ENCODE peak calls at places on chromosomes 16 and 17, in nine cellular contexts. B, F, R, E, T, K, J, L and G are unnamed samples.

GRCh38 chr17:13962716-13963115 is 106.6 kb upstream of the COX10 start:
- DNase-seq in F (no peak), K (no peak), L (no peak), J (no peak), R (no peak), B (no peak), T (no peak), E (no peak), G (no peak)

GRCh38 chr16:64830653-64831052 is 291.2 kb downstream of the CDH11 start:
- DNase-seq in K (no peak), J (no peak), L (no peak), B (peak), F (peak), R (peak), E (no peak), T (peak), G (no peak)

GRCh38 chr16:85486256-85486915 is 126.7 kb upstream of the GSE1 start:
- DNase-seq in J (no peak), R (no peak), L (peak), E (no peak), K (no peak), T (no peak), F (no peak), B (no peak), G (no peak)

GRCh38 chr17:75361344-75361743 is 44.1 kb downstream of the GRB2 start:
- DNase-seq in E (no peak), F (no peak), T (no peak), L (no peak), K (no peak), J (no peak), R (no peak), B (no peak), G (no peak)

GRCh38 chr17:83151442-83152220 is 72.2 kb downstream of the METRNL start:
- DNase-seq in E (no peak), F (peak), R (no peak), B (peak), J (no peak), K (peak), L (no peak), T (no peak), G (no peak)

GRCh38 chr17:77942111-77942988 is 16.2 kb upstream of the TNRC6C start:
- DNase-seq in K (no peak), T (no peak), L (peak), F (no peak), B (no peak), E (no peak), J (peak), R (no peak), G (no peak)

GRCh38 chr17:80760501-80760900 is 215.9 kb downstream of the RPTOR start:
- DNase-seq in E (peak), L (peak), T (no peak), F (no peak), J (no peak), K (peak), B (no peak), R (no peak), G (no peak)

GRCh38 chr17:792277-792676 is 10.1 kb downstream of the MRM3 start:
- DNase-seq in R (no peak), F (no peak), K (peak), J (no peak), T (no peak), L (no peak), E (peak), B (peak), G (no peak)

GRCh38 chr17:51103050-51103449 is 17.6 kb downstream of the SPAG9 start:
- DNase-seq in R (no peak), E (no peak), T (no peak), L (no peak), F (no peak), B (no peak), J (no peak), K (peak), G (no peak)

GRCh38 chr16:26447570-26447969 is 619.2 kb upstream of the C16orf82 start:
- DNase-seq in F (no peak), B (no peak), L (no peak), K (no peak), J (no peak), R (no peak), T (no peak), E (no peak), G (no peak)

GRCh38 chr16:74627506-74628220 is 20.7 kb upstream of the GLG1 start:
- DNase-seq in T (no peak), K (no peak), J (no peak), R (no peak), F (no peak), L (no peak), E (no peak), B (peak), G (no peak)

GRCh38 chr16:80122155-80122554 is 418.6 kb upstream of the DYNLRB2 start:
- DNase-seq in F (peak), E (no peak), J (peak), B (peak), R (no peak), K (no peak), L (no peak), T (no peak), G (no peak)

GRCh38 chr17:72952641-72953313 is 139.7 kb downstream of the SLC39A11 start:
- DNase-seq in F (no peak), R (no peak), K (peak), L (no peak), E (no peak), J (no peak), T (no peak), B (no peak), G (no peak)

GRCh38 chr17:73042809-73043685 is 49.4 kb downstream of the SLC39A11 start:
- DNase-seq in R (no peak), J (no peak), K (no peak), F (no peak), B (peak), T (no peak), L (no peak), E (no peak), G (no peak)

GRCh38 chr17:64262422-64263260 is at the start of gene TEX2:
- DNase-seq in E (peak), R (no peak), L (peak), J (peak), F (no peak), B (no peak), K (peak), T (no peak), G (no peak)

GRCh38 chr17:77325826-77326581 is 185.2 kb downstream of the SEC14L1 start:
- DNase-seq in B (peak), J (peak), F (no peak), T (no peak), K (peak), E (peak), R (no peak), L (no peak), G (no peak)

GRCh38 chr17:47305302-47305923 is 18.3 kb upstream of the EFCAB13 start:
- DNase-seq in L (peak), J (no peak), F (peak), K (peak), E (no peak), B (peak), R (peak), T (peak), G (no peak)

GRCh38 chr17:63476494-63476856 is 386 bp upstream of the ACE start:
- DNase-seq in B (no peak), T (no peak), L (peak), F (no peak), K (peak), J (no peak), E (no peak), R (no peak), G (no peak)

GRCh38 chr16:69501956-69502457 is 63.8 kb upstream of the NFAT5 start:
- DNase-seq in F (no peak), B (no peak), E (no peak), L (no peak), J (no peak), R (no peak), K (no peak), T (no peak), G (no peak)
- TF ChIP-seq CTCF in F (no peak), B (no peak), E (no peak), L (no peak), J (no peak), R (no peak), K (no peak), T (no peak), G (no peak)

GRCh38 chr16:27859020-27859419 is 204.5 kb downstream of the GSG1L start:
- DNase-seq in T (no peak), B (no peak), R (no peak), L (no peak), F (no peak), K (peak), E (no peak), J (no peak), G (no peak)
- TF ChIP-seq CTCF in T (no peak), B (no peak), R (no peak), L (no peak), F (no peak), K (peak), E (no peak), J (no peak), G (no peak)

GRCh38 chr17:57106836-57107497 is 21.9 kb downstream of the AKAP1 start:
- DNase-seq in F (no peak), E (no peak), K (no peak), J (no peak), T (no peak), B (no peak), L (no peak), R (no peak), G (no peak)
- TF ChIP-seq CTCF in F (no peak), E (no peak), K (peak), J (no peak), T (no peak), B (no peak), L (no peak), R (no peak), G (no peak)

DNA sequence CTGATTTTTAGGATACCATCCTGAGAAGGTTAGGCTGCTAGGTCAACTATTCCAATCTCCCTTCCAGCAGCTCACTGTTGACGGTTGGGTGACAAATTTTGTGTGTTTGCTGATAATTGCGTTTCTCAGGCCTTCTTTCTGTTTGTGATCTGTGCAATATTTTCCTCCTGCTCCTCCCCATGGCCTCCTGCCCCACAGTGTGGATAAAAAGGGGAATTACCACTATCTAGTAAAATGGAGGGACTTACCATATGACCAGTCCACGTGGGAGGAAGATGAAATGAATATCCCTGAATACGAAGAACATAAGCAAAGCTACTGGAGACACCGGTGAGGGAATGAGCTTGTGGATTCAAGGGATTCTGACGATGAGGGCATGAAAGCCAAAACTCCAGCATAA is 9.2 kb downstream of the CHD3 start:
- DNase-seq in B (peak), J (no peak), K (peak), R (peak), F (no peak), E (no peak), L (no peak), T (no peak), G (no peak)
- TF ChIP-seq CTCF in B (peak), J (peak), K (peak), R (peak), F (peak), E (peak), L (no peak), T (peak), G (no peak)

DNA sequence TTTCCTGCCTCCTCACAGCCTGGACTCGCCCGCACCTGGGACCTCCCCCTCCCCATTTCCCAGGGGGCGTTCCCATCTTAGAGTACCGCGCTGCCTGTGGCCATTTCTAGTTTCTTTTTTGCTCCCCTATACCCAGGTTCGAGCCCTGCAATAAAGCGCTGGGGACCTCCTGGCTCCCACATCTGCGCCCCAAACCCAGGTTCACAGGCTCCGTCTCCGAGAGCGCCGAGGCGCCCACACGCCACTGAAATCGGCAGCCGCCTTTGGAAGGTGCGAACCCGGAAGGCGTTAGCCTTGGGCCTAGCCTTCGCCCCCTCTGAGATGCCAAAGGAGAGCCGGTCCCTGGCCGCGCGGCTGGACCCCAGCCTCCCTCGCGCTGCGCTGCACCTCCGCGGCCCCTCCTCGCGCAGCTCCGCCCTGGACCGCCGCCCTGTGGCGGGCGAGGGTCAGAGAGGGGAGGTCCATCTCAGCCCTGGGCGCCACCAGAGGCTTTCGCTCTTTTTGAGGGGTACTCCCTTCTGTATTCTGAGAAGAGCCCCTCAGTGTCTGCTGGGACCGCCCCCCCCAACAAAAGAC is 1.8 kb downstream of the KCNJ12 start:
- DNase-seq in B (no peak), J (no peak), E (no peak), T (no peak), K (peak), L (no peak), R (no peak), F (no peak), G (no peak)
- TF ChIP-seq CTCF in B (no peak), J (no peak), E (no peak), T (no peak), K (peak), L (no peak), R (no peak), F (no peak), G (no peak)

GRCh38 chr16:2016407-2016922 is 3.1 kb upstream of the NPW start:
- DNase-seq in E (no peak), J (no peak), R (no peak), K (no peak), T (no peak), L (peak), B (no peak), F (no peak), G (no peak)
- TF ChIP-seq CTCF in E (peak), J (no peak), R (peak), K (peak), T (peak), L (peak), B (peak), F (peak), G (no peak)

DNA sequence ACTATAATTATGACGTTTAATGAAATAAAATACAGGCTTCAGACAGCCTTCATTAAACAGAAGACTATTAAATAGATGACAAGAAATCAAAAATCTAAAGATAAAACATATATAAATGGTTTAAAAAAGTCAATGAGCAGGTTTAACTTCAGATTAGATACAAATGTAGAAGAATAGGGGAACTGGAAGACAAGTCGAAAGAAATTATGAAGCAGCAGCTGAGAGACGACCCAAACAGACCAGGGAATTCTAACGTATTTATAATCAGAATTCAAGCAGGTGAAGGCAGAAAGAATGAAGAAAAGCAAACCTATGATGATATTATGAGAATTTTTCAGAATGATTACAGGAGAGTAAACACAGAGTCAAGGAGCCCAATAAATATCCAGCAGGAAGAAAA is 235.1 kb upstream of the XYLT1 start:
- DNase-seq in B (no peak), T (no peak), R (no peak), E (no peak), K (no peak), L (no peak), J (no peak), F (no peak), G (no peak)
- TF ChIP-seq CTCF in B (no peak), T (no peak), R (no peak), E (no peak), K (no peak), L (no peak), J (no peak), F (no peak), G (no peak)

GRCh38 chr17:38733315-38734234 is 3.4 kb downstream of the CISD3 start:
- DNase-seq in K (peak), L (peak), F (no peak), B (no peak), J (no peak), T (no peak), R (no peak), E (no peak), G (no peak)
- TF ChIP-seq CTCF in K (peak), L (peak), F (peak), B (peak), J (no peak), T (peak), R (no peak), E (no peak), G (no peak)

GRCh38 chr16:89071686-89072182 is 21.9 kb upstream of the ACSF3 start:
- DNase-seq in J (no peak), L (no peak), F (no peak), E (no peak), T (no peak), B (no peak), R (no peak), K (no peak), G (no peak)
- TF ChIP-seq CTCF in J (no peak), L (no peak), F (no peak), E (no peak), T (no peak), B (no peak), R (no peak), K (no peak), G (no peak)